ENCODE peak calls at places on chromosomes 7 and 10, in five cellular contexts. One of them, this sample, is unnamed.

GRCh38 chr7:150368098-150368883 is at the start of gene REPIN1:
- DNase-seq in hepatocyte: peak; percentile 94
- DNase-seq in germinal center: peak; percentile 75
- DNase-seq in amniotic stem cell: peak; percentile 36
- DNase-seq in NCI-H345: peak; percentile 88
- DNase-seq in this sample: peak; percentile 85

GRCh38 chr7:29642494-29643155 is 79.0 kb downstream of the PRR15 start:
- DNase-seq in hepatocyte: peak; percentile 37
- DNase-seq in NCI-H345: no peak
- DNase-seq in germinal center: no peak
- DNase-seq in amniotic stem cell: no peak
- DNase-seq in this sample: no peak

GRCh38 chr7:94055963-94056362 is 51.8 kb upstream of the BET1 start:
- DNase-seq in hepatocyte: no peak
- DNase-seq in NCI-H345: no peak
- DNase-seq in amniotic stem cell: no peak
- DNase-seq in germinal center: no peak
- DNase-seq in this sample: no peak

GRCh38 chr7:150379590-150380379 is 655 bp downstream of the ZNF775 start:
- DNase-seq in germinal center: no peak
- DNase-seq in amniotic stem cell: no peak
- DNase-seq in hepatocyte: no peak
- DNase-seq in NCI-H345: peak; percentile 20
- DNase-seq in this sample: peak; percentile 77

GRCh38 chr10:29687411-29688160 is 52.8 kb upstream of the SVIL start:
- DNase-seq in hepatocyte: no peak
- DNase-seq in germinal center: no peak
- DNase-seq in NCI-H345: no peak
- DNase-seq in amniotic stem cell: no peak
- DNase-seq in this sample: no peak

GRCh38 chr7:116527521-116527920 is 2.7 kb downstream of the CAV1 start:
- DNase-seq in NCI-H345: no peak
- DNase-seq in germinal center: no peak
- DNase-seq in hepatocyte: no peak
- DNase-seq in amniotic stem cell: no peak
- DNase-seq in this sample: no peak

GRCh38 chr10:12701696-12702095 is 299.8 kb downstream of the CCDC3 start:
- DNase-seq in amniotic stem cell: no peak
- DNase-seq in hepatocyte: peak; percentile 31
- DNase-seq in NCI-H345: no peak
- DNase-seq in germinal center: no peak
- DNase-seq in this sample: no peak

GRCh38 chr7:101815826-101816488 is 1.5 kb upstream of the CUX1 start:
- DNase-seq in hepatocyte: peak; percentile 92
- DNase-seq in germinal center: peak; percentile 88
- DNase-seq in amniotic stem cell: peak; percentile 38
- DNase-seq in NCI-H345: peak; percentile 75
- DNase-seq in this sample: peak; percentile 77

GRCh38 chr10:92972066-92972870 is 88.3 kb upstream of the CYP26C1 start:
- DNase-seq in amniotic stem cell: peak; percentile 37
- DNase-seq in NCI-H345: no peak
- DNase-seq in hepatocyte: peak; percentile 67
- DNase-seq in germinal center: no peak
- DNase-seq in this sample: no peak

GRCh38 chr7:137989127-137989526 is 12.8 kb downstream of the CREB3L2 start:
- DNase-seq in hepatocyte: no peak
- DNase-seq in NCI-H345: no peak
- DNase-seq in germinal center: no peak
- DNase-seq in amniotic stem cell: no peak
- DNase-seq in this sample: no peak

GRCh38 chr10:114996542-114996941 is 58.5 kb downstream of the TRUB1 start:
- DNase-seq in amniotic stem cell: peak; percentile 17
- DNase-seq in hepatocyte: no peak
- DNase-seq in NCI-H345: no peak
- DNase-seq in germinal center: no peak
- DNase-seq in this sample: no peak

GRCh38 chr10:72772031-72772430 is 80.1 kb downstream of the MCU start:
- DNase-seq in NCI-H345: no peak
- DNase-seq in amniotic stem cell: no peak
- DNase-seq in germinal center: no peak
- DNase-seq in hepatocyte: no peak
- DNase-seq in this sample: no peak

GRCh38 chr7:92695308-92696261 is 105.4 kb upstream of the FAM133B start:
- DNase-seq in germinal center: no peak
- DNase-seq in hepatocyte: peak; percentile 87
- DNase-seq in amniotic stem cell: peak; percentile 50
- DNase-seq in NCI-H345: peak; percentile 29
- DNase-seq in this sample: peak; percentile 58

This sample was measured in NCI-H526 treated with DMSO at 0.1 percent for 48 hours.